ENCODE peak calls at places on chromosomes 16 and 17, in seven cellular contexts. J, U, N, C, M, Q and A are unnamed samples.

GRCh38 chr17:81714412-81715106 is 2.5 kb downstream of the SLC25A10 start:
- DNase-seq in J (no peak), U (no peak), N (no peak), C (no peak), M (no peak), Q (no peak), A (no peak)

GRCh38 chr17:75693500-75694481 is 26.7 kb downstream of the SAP30BP start:
- DNase-seq in J (no peak), U (no peak), N (peak; percentile 85), C (no peak), M (no peak), Q (no peak), A (no peak)

GRCh38 chr17:46043606-46044005 is 44.6 kb downstream of the STH start:
- DNase-seq in J (no peak), U (no peak), N (no peak), C (no peak), M (no peak), Q (no peak), A (no peak)

GRCh38 chr17:40283662-40284061 is 4.0 kb upstream of the CDC6 start:
- DNase-seq in J (no peak), U (no peak), N (no peak), C (no peak), M (no peak), Q (no peak), A (no peak)

GRCh38 chr16:84603115-84603816 is 14.6 kb downstream of the COTL1 start:
- DNase-seq in J (no peak), U (no peak), N (no peak), C (no peak), M (no peak), Q (no peak), A (no peak)

GRCh38 chr16:17354121-17354750 is 116.5 kb downstream of the XYLT1 start:
- DNase-seq in J (no peak), U (no peak), N (peak; percentile 72), C (no peak), M (no peak), Q (no peak), A (no peak)

GRCh38 chr16:66920924-66921680 is 2.4 kb upstream of the CDH16 start:
- DNase-seq in J (no peak), U (no peak), N (no peak), C (no peak), M (no peak), Q (no peak), A (no peak)

GRCh38 chr16:667780-668518 is at the start of gene RHOT2:
- DNase-seq in J (peak; percentile 94), U (peak; percentile 99), N (peak; percentile 96), C (peak; percentile 87), M (peak; percentile 48), Q (peak; percentile 77), A (peak; percentile 98)

GRCh38 chr17:19003966-19004600 is 481 bp downstream of the FAM83G start:
- DNase-seq in J (peak; percentile 76), U (peak; percentile 72), N (peak; percentile 54), C (peak; percentile 79), M (no peak), Q (peak; percentile 50), A (peak; percentile 66)

GRCh38 chr17:42682400-42683384 is at the start of gene CNTNAP1:
- DNase-seq in J (peak; percentile 77), U (no peak), N (peak; percentile 90), C (peak; percentile 34), M (no peak), Q (peak; percentile 45), A (peak; percentile 78)

GRCh38 chr16:88321635-88322499 is 60.9 kb upstream of the ZNF469 start:
- DNase-seq in J (no peak), U (no peak), N (no peak), C (no peak), M (no peak), Q (no peak), A (no peak)

GRCh38 chr16:50390914-50391700 is 22.3 kb upstream of the BRD7 start:
- DNase-seq in J (peak; percentile 37), U (no peak), N (peak; percentile 72), C (no peak), M (no peak), Q (no peak), A (no peak)

GRCh38 chr16:69567031-69567680 is 1.4 kb downstream of the NFAT5 start:
- DNase-seq in J (no peak), U (no peak), N (peak; percentile 26), C (no peak), M (no peak), Q (peak; percentile 55), A (no peak)

GRCh38 chr16:89423709-89424260 is 66.6 kb downstream of the ANKRD11 start:
- DNase-seq in J (no peak), U (no peak), N (no peak), C (no peak), M (no peak), Q (no peak), A (no peak)

GRCh38 chr16:82085380-82085779 is 50.3 kb downstream of the HSD17B2 start:
- DNase-seq in J (no peak), U (no peak), N (no peak), C (no peak), M (no peak), Q (no peak), A (no peak)

GRCh38 chr16:66299349-66299748 is 67.1 kb upstream of the CDH5 start:
- DNase-seq in J (no peak), U (no peak), N (no peak), C (no peak), M (no peak), Q (no peak), A (no peak)

GRCh38 chr17:65173284-65173793 is 36.2 kb downstream of the RGS9 start:
- DNase-seq in J (peak; percentile 49), U (no peak), N (peak; percentile 71), C (peak; percentile 88), M (no peak), Q (no peak), A (no peak)

GRCh38 chr17:76272541-76273434 is 7.6 kb downstream of the UBALD2 start:
- DNase-seq in J (no peak), U (peak; percentile 55), N (no peak), C (no peak), M (no peak), Q (no peak), A (peak; percentile 36)

GRCh38 chr17:77141846-77142449 is 1.2 kb downstream of the SEC14L1 start:
- DNase-seq in J (no peak), U (no peak), N (no peak), C (no peak), M (no peak), Q (no peak), A (no peak)

GRCh38 chr16:79066621-79067020 is 533.9 kb downstream of the MAF start:
- DNase-seq in J (no peak), U (no peak), N (no peak), C (no peak), M (no peak), Q (no peak), A (no peak)

GRCh38 chr16:70270176-70270575 is 18.4 kb upstream of the EXOSC6 start:
- DNase-seq in J (no peak), U (no peak), N (no peak), C (no peak), M (no peak), Q (no peak), A (no peak)

GRCh38 chr17:8966926-8967325 is 1.4 kb upstream of the PIK3R5 start:
- DNase-seq in J (no peak), U (no peak), N (no peak), C (no peak), M (no peak), Q (no peak), A (no peak)

GRCh38 chr17:81509048-81509686 is 3.4 kb downstream of the ACTG1 start:
- DNase-seq in J (no peak), U (no peak), N (no peak), C (no peak), M (no peak), Q (peak; percentile 63), A (no peak)

GRCh38 chr16:51399908-51400670 is 249.0 kb upstream of the SALL1 start:
- DNase-seq in J (no peak), U (no peak), N (no peak), C (no peak), M (no peak), Q (no peak), A (no peak)

GRCh38 chr17:18280766-18281165 is 20.3 kb downstream of the MIEF2 start:
- DNase-seq in J (no peak), U (no peak), N (no peak), C (no peak), M (no peak), Q (no peak), A (no peak)

DNA sequence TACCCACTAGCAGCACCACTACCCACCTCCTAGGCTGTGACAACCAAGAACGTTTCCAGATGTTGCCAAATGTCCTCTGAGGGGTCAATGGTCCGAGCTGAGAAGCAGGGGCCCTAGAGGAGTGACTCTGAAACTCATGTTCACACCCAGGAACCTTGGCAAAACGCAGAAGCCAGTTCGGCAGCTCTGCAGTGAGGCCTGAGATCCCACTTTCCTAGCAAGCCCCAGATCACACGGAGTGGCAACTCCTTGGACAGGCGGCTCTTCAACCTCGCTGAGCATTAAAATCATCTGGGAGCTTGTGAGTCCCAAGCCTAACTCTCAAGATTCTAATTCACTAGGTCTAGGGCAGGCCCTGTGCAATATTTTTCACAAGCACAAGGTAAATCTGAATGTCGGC is 17.3 kb downstream of the ELAC2 start:
- DNase-seq in J (no peak), U (no peak), N (no peak), C (no peak), M (no peak), Q (no peak), A (no peak)
- TF ChIP-seq TAF1 in J (no peak), U (no peak), N (no peak), C (no peak), M (no peak), Q (no peak), A (no peak)

GRCh38 chr16:27211026-27211425 is 7.7 kb downstream of the KDM8 start:
- DNase-seq in J (no peak), U (no peak), N (no peak), C (no peak), M (no peak), Q (no peak), A (no peak)

GRCh38 chr16:27216297-27216885 is 13.1 kb downstream of the KDM8 start:
- DNase-seq in J (no peak), U (no peak), N (no peak), C (no peak), M (no peak), Q (no peak), A (no peak)

GRCh38 chr16:27215660-27216059 is 12.3 kb downstream of the KDM8 start:
- DNase-seq in J (no peak), U (no peak), N (no peak), C (no peak), M (no peak), Q (no peak), A (no peak)

GRCh38 chr16:27217256-27217655 is 13.9 kb downstream of the KDM8 start:
- DNase-seq in J (no peak), U (no peak), N (peak; percentile 62), C (peak; percentile 65), M (no peak), Q (no peak), A (no peak)

GRCh38 chr16:27214084-27214961 is 11.0 kb downstream of the KDM8 start:
- DNase-seq in J (no peak), U (no peak), N (no peak), C (no peak), M (no peak), Q (peak; percentile 70), A (no peak)
- TF ChIP-seq TAF1 in J (no peak), U (no peak), N (no peak), C (no peak), M (no peak), Q (no peak), A (no peak)

GRCh38 chr17:10875411-10875810 is 37.5 kb upstream of the PIRT start:
- DNase-seq in J (peak; percentile 78), U (no peak), N (no peak), C (peak; percentile 10), M (no peak), Q (no peak), A (no peak)
- TF ChIP-seq TAF1 in J (no peak), U (no peak), N (no peak), C (no peak), M (no peak), Q (no peak), A (no peak)

GRCh38 chr16:11613381-11614303 is 26.9 kb upstream of the LITAF start:
- DNase-seq in J (no peak), U (no peak), N (no peak), C (peak; percentile 67), M (no peak), Q (peak; percentile 88), A (no peak)
- TF ChIP-seq TAF1 in J (no peak), U (peak; percentile 23), N (no peak), C (no peak), M (no peak), Q (no peak), A (no peak)